ENCODE peak calls at places on chromosomes 6 and 20, in nine cellular contexts. Y, V, G, H, R, U, Q, A and O are unnamed samples.

GRCh38 chr6:150788135-150788534 is 77.4 kb upstream of the MTHFD1L start:
- DNase-seq in Y (no peak), V (no peak), G (no peak), H (no peak), R (no peak), U (no peak), Q (no peak), A (no peak), O (no peak)

GRCh38 chr6:96015791-96016776 is at the start of gene FUT9:
- DNase-seq in Y (no peak), V (no peak), G (no peak), H (no peak), R (no peak), U (peak), Q (peak), A (no peak), O (no peak)

GRCh38 chr6:104266922-104267321 is 592.8 kb downstream of the HACE1 start:
- DNase-seq in Y (no peak), V (no peak), G (no peak), H (no peak), R (no peak), U (no peak), Q (no peak), A (no peak), O (no peak)

GRCh38 chr20:47187450-47188195 is 168.9 kb downstream of the ZMYND8 start:
- DNase-seq in Y (no peak), V (no peak), G (no peak), H (no peak), R (no peak), U (no peak), Q (no peak), A (no peak), O (no peak)

GRCh38 chr6:165647041-165647440 is 16.0 kb downstream of the PDE10A start:
- DNase-seq in Y (no peak), V (no peak), G (no peak), H (no peak), R (no peak), U (no peak), Q (peak), A (no peak), O (no peak)

GRCh38 chr20:62423326-62423706 is 4.0 kb downstream of the RBBP8NL start:
- DNase-seq in Y (no peak), V (no peak), G (no peak), H (no peak), R (no peak), U (no peak), Q (no peak), A (no peak), O (no peak)

GRCh38 chr20:58251979-58252591 is 23.6 kb upstream of the ANKRD60 start:
- DNase-seq in Y (no peak), V (peak), G (peak), H (peak), R (peak), U (no peak), Q (no peak), A (no peak), O (no peak)

GRCh38 chr20:43849496-43850197 is 65.0 kb upstream of the TOX2 start:
- DNase-seq in Y (no peak), V (peak), G (no peak), H (no peak), R (no peak), U (no peak), Q (peak), A (peak), O (no peak)

GRCh38 chr20:49661560-49662329 is 51.9 kb downstream of the B4GALT5 start:
- DNase-seq in Y (no peak), V (peak), G (peak), H (no peak), R (no peak), U (no peak), Q (no peak), A (no peak), O (no peak)

GRCh38 chr6:89371849-89372505 is 19.5 kb upstream of the UBE2J1 start:
- DNase-seq in Y (peak), V (peak), G (peak), H (peak), R (no peak), U (peak), Q (peak), A (peak), O (no peak)

GRCh38 chr6:140490086-140490485 is 1115.6 kb upstream of the CITED2 start:
- DNase-seq in Y (no peak), V (no peak), G (no peak), H (no peak), R (no peak), U (no peak), Q (no peak), A (no peak), O (no peak)

GRCh38 chr20:3563548-3564177 is 92.8 kb downstream of the ATRN start:
- DNase-seq in Y (no peak), V (peak), G (peak), H (peak), R (peak), U (no peak), Q (no peak), A (no peak), O (no peak)

GRCh38 chr6:33082702-33083101 is 6.9 kb downstream of the HLA-DPB1 start:
- DNase-seq in Y (peak), V (no peak), G (peak), H (peak), R (peak), U (peak), Q (no peak), A (no peak), O (no peak)

GRCh38 chr20:57124800-57125399 is 141.5 kb downstream of the BMP7 start:
- DNase-seq in Y (no peak), V (no peak), G (no peak), H (no peak), R (no peak), U (no peak), Q (no peak), A (no peak), O (no peak)

GRCh38 chr20:36794116-36794474 is 20.5 kb upstream of the DSN1 start:
- DNase-seq in Y (no peak), V (no peak), G (no peak), H (no peak), R (no peak), U (no peak), Q (no peak), A (no peak), O (no peak)

GRCh38 chr20:62143976-62144825 is 632 bp downstream of the SS18L1 start:
- DNase-seq in Y (peak), V (peak), G (peak), H (peak), R (no peak), U (peak), Q (peak), A (peak), O (no peak)

GRCh38 chr6:56683882-56684281 is 41.2 kb upstream of the DST start:
- DNase-seq in Y (peak), V (peak), G (peak), H (no peak), R (no peak), U (no peak), Q (peak), A (no peak), O (no peak)
- TF ChIP-seq POLR2AphosphoS5 in Y (peak), V (no peak), G (no peak), H (no peak), R (no peak), U (peak), Q (peak), A (no peak), O (peak)

DNA sequence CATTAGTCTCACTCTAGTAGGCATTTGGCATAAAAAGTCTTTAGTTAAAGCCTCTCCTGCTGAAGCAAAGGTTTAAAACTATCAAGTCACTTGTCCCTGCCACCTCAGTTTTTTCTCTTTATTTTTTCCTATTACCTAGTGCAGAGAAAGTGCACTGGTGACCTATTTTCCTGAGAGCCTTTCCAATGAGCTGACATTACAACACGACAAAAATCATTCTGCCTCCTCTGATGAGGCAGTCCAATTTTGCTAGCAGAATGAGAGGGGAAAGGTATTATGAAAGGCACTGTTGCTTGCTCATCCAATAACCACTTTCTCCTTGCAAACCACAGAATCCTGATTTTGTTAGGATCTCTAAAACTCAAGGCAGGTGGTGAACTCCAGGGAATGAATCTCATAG is 73.3 kb upstream of the SGK1 start:
- DNase-seq in Y (no peak), V (no peak), G (no peak), H (no peak), R (no peak), U (no peak), Q (no peak), A (no peak), O (no peak)
- H3K27ac ChIP-seq in Y (no peak), V (no peak), G (no peak), H (no peak), R (no peak), U (no peak), Q (no peak), A (no peak), O (no peak)

DNA sequence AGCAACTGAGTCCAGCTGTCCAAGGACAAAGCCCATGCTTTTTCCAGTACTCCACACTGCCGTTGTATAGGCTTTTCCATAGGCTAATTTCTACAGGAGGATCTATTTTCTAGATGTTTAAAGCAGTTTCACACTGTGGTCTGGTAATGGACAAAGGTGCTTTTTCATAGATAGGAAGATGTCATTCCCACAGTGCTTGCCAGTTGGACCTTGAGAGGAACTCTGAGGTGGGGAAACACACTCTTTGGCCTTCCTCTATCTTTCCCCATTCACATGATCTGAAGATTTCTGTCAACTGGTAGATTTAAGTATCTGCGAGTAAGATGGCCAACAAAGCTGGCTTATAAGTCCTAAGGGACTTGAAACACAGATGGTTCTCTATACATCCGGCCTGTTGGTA is 477.3 kb downstream of the UTRN start:
- DNase-seq in Y (no peak), V (no peak), G (peak), H (no peak), R (no peak), U (no peak), Q (no peak), A (no peak), O (no peak)
- TF ChIP-seq POLR2A in Y (no peak), V (no peak), G (no peak), H (no peak), R (no peak), U (no peak), Q (no peak), A (no peak), O (no peak)

GRCh38 chr6:163262080-163262479 is 152.4 kb upstream of the QKI start:
- DNase-seq in Y (no peak), V (no peak), G (no peak), H (no peak), R (no peak), U (no peak), Q (no peak), A (no peak), O (no peak)

GRCh38 chr6:163260911-163261310 is 153.6 kb upstream of the QKI start:
- DNase-seq in Y (no peak), V (no peak), G (no peak), H (no peak), R (no peak), U (no peak), Q (no peak), A (no peak), O (no peak)

GRCh38 chr6:163261361-163261760 is 153.2 kb upstream of the QKI start:
- DNase-seq in Y (no peak), V (no peak), G (no peak), H (no peak), R (no peak), U (no peak), Q (no peak), A (no peak), O (no peak)

GRCh38 chr6:163260111-163260895 is 154.2 kb upstream of the QKI start:
- DNase-seq in Y (no peak), V (peak), G (no peak), H (no peak), R (no peak), U (no peak), Q (no peak), A (no peak), O (no peak)

GRCh38 chr6:163259689-163260088 is 154.8 kb upstream of the QKI start:
- DNase-seq in Y (no peak), V (no peak), G (no peak), H (no peak), R (no peak), U (no peak), Q (no peak), A (no peak), O (no peak)
- TF ChIP-seq POLR2AphosphoS5 in Y (no peak), V (no peak), G (no peak), H (no peak), R (no peak), U (no peak), Q (no peak), A (no peak), O (no peak)

GRCh38 chr20:45798935-45799642 is 7.3 kb downstream of the DNTTIP1 start:
- DNase-seq in Y (peak), V (peak), G (peak), H (peak), R (no peak), U (peak), Q (no peak), A (no peak), O (no peak)
- H3K27ac ChIP-seq in Y (peak), V (no peak), G (no peak), H (peak), R (no peak), U (peak), Q (no peak), A (no peak), O (no peak)

GRCh38 chr20:63657937-63658748 is at the start of gene RTEL1:
- DNase-seq in Y (peak), V (peak), G (peak), H (peak), R (peak), U (peak), Q (peak), A (peak), O (no peak)
- TF ChIP-seq POLR2A in Y (peak), V (peak), G (peak), H (peak), R (no peak), U (no peak), Q (no peak), A (peak), O (peak)